ENCODE peak calls at places on chromosome 16, in eight cellular contexts. E is GM06990, N is dorsolateral prefrontal cortex, K is upper lobe of left lung, D is thoracic aorta, U is BJ, O is A549, S is body of pancreas. Y is an unnamed sample.

GRCh38 chr16:62738631-62739030 is 702.4 kb upstream of the CDH8 start:
- DNase-seq in E (no peak), N (peak), K (no peak), D (no peak), U (no peak), O (no peak), S (no peak), Y (no peak)

GRCh38 chr16:19130385-19130784 is 16.6 kb downstream of the ITPRIPL2 start:
- DNase-seq in E (no peak), N (no peak), K (no peak), D (no peak), U (no peak), O (no peak), S (no peak), Y (no peak)

GRCh38 chr16:28992496-28992895 is 7.6 kb downstream of the LAT start:
- DNase-seq in E (no peak), N (no peak), K (no peak), D (no peak), U (no peak), O (no peak), S (no peak), Y (no peak)

GRCh38 chr16:4317471-4318170 is 1.8 kb downstream of the GLIS2 start:
- DNase-seq in E (no peak), N (no peak), K (peak), D (no peak), U (no peak), O (peak), S (peak), Y (no peak)

GRCh38 chr16:4194661-4195060 is 47.2 kb downstream of the SRL start:
- DNase-seq in E (no peak), N (no peak), K (peak), D (no peak), U (no peak), O (no peak), S (no peak), Y (no peak)

GRCh38 chr16:72963921-72964320 is 84.0 kb downstream of the ZFHX3 start:
- DNase-seq in E (no peak), N (no peak), K (no peak), D (no peak), U (no peak), O (no peak), S (no peak), Y (no peak)

GRCh38 chr16:80552277-80552676 is 11.5 kb downstream of the DYNLRB2 start:
- DNase-seq in E (no peak), N (no peak), K (no peak), D (no peak), U (no peak), O (no peak), S (no peak), Y (no peak)

GRCh38 chr16:87984868-87985267 is 33.6 kb downstream of the BANP start:
- DNase-seq in E (no peak), N (no peak), K (no peak), D (no peak), U (no peak), O (no peak), S (no peak), Y (no peak)

GRCh38 chr16:57042157-57043111 is 49.9 kb upstream of the CPNE2 start:
- DNase-seq in E (peak), N (no peak), K (no peak), D (no peak), U (no peak), O (no peak), S (no peak), Y (peak)

GRCh38 chr16:371729-372521 is 1.6 kb upstream of the MRPL28 start:
- DNase-seq in E (no peak), N (no peak), K (no peak), D (no peak), U (no peak), O (no peak), S (no peak), Y (no peak)

GRCh38 chr16:86424968-86425367 is 85.4 kb upstream of the FOXF1 start:
- DNase-seq in E (no peak), N (no peak), K (no peak), D (no peak), U (no peak), O (no peak), S (no peak), Y (no peak)

GRCh38 chr16:88405325-88406060 is 22.7 kb downstream of the ZNF469 start:
- DNase-seq in E (no peak), N (no peak), K (no peak), D (no peak), U (no peak), O (no peak), S (no peak), Y (no peak)

GRCh38 chr16:63096857-63097256 is 1060.6 kb upstream of the CDH8 start:
- DNase-seq in E (no peak), N (no peak), K (no peak), D (no peak), U (no peak), O (no peak), S (no peak), Y (no peak)

GRCh38 chr16:4319454-4319853 is 3.6 kb downstream of the GLIS2 start:
- DNase-seq in E (peak), N (no peak), K (peak), D (no peak), U (no peak), O (no peak), S (no peak), Y (no peak)

GRCh38 chr16:50538411-50539052 is 9.7 kb upstream of the NKD1 start:
- DNase-seq in E (no peak), N (no peak), K (no peak), D (no peak), U (no peak), O (no peak), S (no peak), Y (no peak)

GRCh38 chr16:17635183-17635582 is 164.4 kb upstream of the XYLT1 start:
- DNase-seq in E (no peak), N (no peak), K (no peak), D (no peak), U (no peak), O (no peak), S (no peak), Y (no peak)

GRCh38 chr16:285146-286055 is 2.4 kb downstream of the PDIA2 start:
- DNase-seq in E (peak), N (no peak), K (no peak), D (no peak), U (no peak), O (no peak), S (no peak), Y (no peak)

GRCh38 chr16:57807968-57808528 is 5.8 kb upstream of the KIFC3 start:
- DNase-seq in E (peak), N (peak), K (peak), D (no peak), U (peak), O (peak), S (peak), Y (peak)

GRCh38 chr16:64370112-64370511 is 751.8 kb downstream of the CDH11 start:
- DNase-seq in E (no peak), N (no peak), K (no peak), D (no peak), U (no peak), O (no peak), S (no peak), Y (no peak)

GRCh38 chr16:50591800-50592771 is 43.9 kb downstream of the NKD1 start:
- DNase-seq in E (no peak), N (peak), K (no peak), D (peak), U (no peak), O (no peak), S (peak), Y (no peak)

GRCh38 chr16:72658888-72659717 is 388.8 kb downstream of the ZFHX3 start:
- DNase-seq in E (no peak), N (no peak), K (no peak), D (no peak), U (no peak), O (no peak), S (no peak), Y (no peak)

GRCh38 chr16:53489754-53490153 is 13.3 kb downstream of the AKTIP start:
- DNase-seq in E (no peak), N (no peak), K (no peak), D (no peak), U (no peak), O (no peak), S (no peak), Y (no peak)

GRCh38 chr16:53492499-53492898 is 10.5 kb downstream of the AKTIP start:
- DNase-seq in E (no peak), N (no peak), K (no peak), D (no peak), U (no peak), O (no peak), S (no peak), Y (no peak)

GRCh38 chr16:53498984-53499383 is 4.0 kb downstream of the AKTIP start:
- DNase-seq in E (no peak), N (no peak), K (no peak), D (no peak), U (no peak), O (no peak), S (no peak), Y (no peak)

DNA sequence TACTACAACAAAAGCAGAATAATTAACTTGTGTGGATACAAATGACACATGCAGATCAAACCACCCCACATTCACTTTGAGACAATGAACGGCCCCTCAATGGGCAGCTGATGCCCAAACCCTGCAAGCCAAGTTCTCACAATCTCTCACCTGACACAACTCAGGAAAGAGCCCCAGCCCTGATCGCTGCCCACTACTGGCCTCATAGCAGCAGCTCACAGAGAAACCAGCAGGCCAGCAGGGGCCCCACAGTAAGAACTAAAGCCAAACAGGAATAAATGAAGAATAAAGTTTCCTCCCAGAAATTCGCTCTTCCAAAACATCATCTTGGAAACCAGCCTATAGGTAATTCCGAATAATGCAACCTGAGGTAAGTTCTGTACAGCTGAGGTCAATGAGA is 7.7 kb downstream of the AKTIP start:
- DNase-seq in E (no peak), N (no peak), K (no peak), D (no peak), U (no peak), O (no peak), S (no peak), Y (no peak)
- TF ChIP-seq CTCF in E (no peak), N (no peak), K (no peak), D (no peak), U (no peak), O (no peak), S (no peak), Y (peak)

DNA sequence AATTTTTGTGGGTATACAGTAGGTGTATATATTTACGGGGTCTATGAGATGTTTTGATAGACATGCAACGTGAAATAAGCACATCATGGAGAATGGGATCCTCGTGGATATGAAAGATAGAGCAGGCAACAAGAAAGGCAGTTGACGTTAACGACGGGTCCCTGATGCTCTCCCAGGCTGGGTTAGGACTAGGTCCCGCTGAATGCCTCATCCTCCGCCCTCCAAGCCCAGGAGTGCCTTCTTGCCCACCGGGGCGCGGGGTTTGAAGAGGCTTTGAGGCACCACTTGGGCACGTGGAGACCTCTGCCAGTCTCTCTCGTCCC is 9.5 kb upstream of the ZFP90 start:
- DNase-seq in E (no peak), N (no peak), K (no peak), D (no peak), U (no peak), O (no peak), S (no peak), Y (no peak)
- H3K4me3 ChIP-seq in E (peak), N (peak), K (peak), D (peak), U (peak), O (peak), S (peak), Y (peak)

GRCh38 chr16:74713325-74713724 is 12.7 kb upstream of the MLKL start:
- DNase-seq in E (no peak), N (no peak), K (no peak), D (no peak), U (no peak), O (no peak), S (no peak), Y (no peak)
- TF ChIP-seq CTCF in E (no peak), N (no peak), K (no peak), D (no peak), U (no peak), O (no peak), S (no peak), Y (no peak)

GRCh38 chr16:67028555-67029248 is at the start of gene CBFB:
- DNase-seq in E (peak), N (peak), K (peak), D (peak), U (peak), O (peak), S (peak), Y (peak)
- H3K4me3 ChIP-seq in E (peak), N (peak), K (peak), D (peak), U (peak), O (peak), S (peak), Y (peak)

GRCh38 chr16:84307209-84307954 is 12.7 kb downstream of the WFDC1 start:
- DNase-seq in E (no peak), N (no peak), K (no peak), D (no peak), U (no peak), O (no peak), S (no peak), Y (no peak)

GRCh38 chr16:84306564-84306963 is 11.9 kb downstream of the WFDC1 start:
- DNase-seq in E (no peak), N (no peak), K (no peak), D (no peak), U (no peak), O (no peak), S (no peak), Y (no peak)

GRCh38 chr16:84310642-84311041 is 16.0 kb downstream of the WFDC1 start:
- DNase-seq in E (no peak), N (no peak), K (no peak), D (no peak), U (no peak), O (no peak), S (no peak), Y (no peak)

GRCh38 chr16:84303516-84303915 is 8.8 kb downstream of the WFDC1 start:
- DNase-seq in E (no peak), N (no peak), K (no peak), D (no peak), U (no peak), O (no peak), S (no peak), Y (no peak)

DNA sequence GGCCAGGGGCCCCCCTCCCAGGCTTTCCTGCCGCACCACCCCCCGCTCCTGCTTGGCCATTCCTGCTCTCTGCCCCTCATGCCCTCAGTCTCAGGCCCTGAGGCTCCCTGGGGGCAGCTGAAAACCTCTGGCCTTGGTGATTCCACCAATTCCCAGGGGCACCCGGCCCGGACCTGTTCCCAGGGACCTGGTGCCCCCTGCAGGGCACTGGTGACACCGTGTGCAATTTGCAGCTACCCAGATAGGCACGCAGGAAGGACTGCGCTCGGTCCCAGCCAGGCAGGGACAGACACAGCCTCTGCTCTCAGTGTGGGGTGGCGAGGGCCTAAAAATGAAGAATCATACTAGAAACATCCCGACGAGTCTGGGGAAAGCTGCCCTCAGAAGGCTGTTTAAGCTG is 13.4 kb downstream of the WFDC1 start:
- DNase-seq in E (peak), N (no peak), K (peak), D (no peak), U (no peak), O (peak), S (peak), Y (no peak)
- TF ChIP-seq CTCF in E (peak), N (peak), K (peak), D (peak), U (peak), O (peak), S (no peak), Y (peak)

GRCh38 chr16:89784409-89784808 is 32.0 kb downstream of the FANCA start:
- DNase-seq in E (no peak), N (no peak), K (no peak), D (no peak), U (no peak), O (no peak), S (no peak), Y (no peak)
- H3K4me3 ChIP-seq in E (no peak), N (no peak), K (no peak), D (no peak), U (no peak), O (no peak), S (no peak), Y (no peak)